ENCODE peak calls at places on chromosomes 11 and 22, in six cellular contexts. One of them, this sample, is unnamed.

GRCh38 chr22:40485813-40486610 is 115.6 kb downstream of the SGSM3 start:
- DNase-seq in osteoblast: peak
- DNase-seq in IMR-90: peak
- DNase-seq in body of pancreas: no peak
- DNase-seq in brain microvascular endothelial cell: no peak
- DNase-seq in right atrium auricular region: no peak
- DNase-seq in this sample: no peak

GRCh38 chr11:69110451-69110850 is 45.3 kb upstream of the SMIM38 start:
- DNase-seq in osteoblast: no peak
- DNase-seq in IMR-90: no peak
- DNase-seq in body of pancreas: no peak
- DNase-seq in brain microvascular endothelial cell: no peak
- DNase-seq in right atrium auricular region: no peak
- DNase-seq in this sample: no peak

GRCh38 chr22:21768435-21768834 is 32.8 kb upstream of the YPEL1 start:
- DNase-seq in osteoblast: no peak
- DNase-seq in IMR-90: no peak
- DNase-seq in body of pancreas: no peak
- DNase-seq in brain microvascular endothelial cell: no peak
- DNase-seq in right atrium auricular region: no peak
- DNase-seq in this sample: no peak

GRCh38 chr11:58927393-58928081 is 11.8 kb upstream of the GLYATL1 start:
- DNase-seq in osteoblast: peak
- DNase-seq in IMR-90: peak
- DNase-seq in body of pancreas: peak
- DNase-seq in brain microvascular endothelial cell: no peak
- DNase-seq in right atrium auricular region: no peak
- DNase-seq in this sample: no peak

GRCh38 chr22:49027122-49027670 is 800.5 kb downstream of the BRD1 start:
- DNase-seq in osteoblast: peak
- DNase-seq in IMR-90: no peak
- DNase-seq in body of pancreas: no peak
- DNase-seq in brain microvascular endothelial cell: no peak
- DNase-seq in right atrium auricular region: no peak
- DNase-seq in this sample: no peak

GRCh38 chr11:68329993-68330699 is 17.8 kb downstream of the LRP5 start:
- DNase-seq in osteoblast: peak
- DNase-seq in IMR-90: peak
- DNase-seq in body of pancreas: no peak
- DNase-seq in brain microvascular endothelial cell: peak
- DNase-seq in right atrium auricular region: no peak
- DNase-seq in this sample: no peak

GRCh38 chr22:45009881-45010531 is at the start of gene PHF21B:
- DNase-seq in osteoblast: peak
- DNase-seq in IMR-90: peak
- DNase-seq in body of pancreas: no peak
- DNase-seq in brain microvascular endothelial cell: no peak
- DNase-seq in right atrium auricular region: no peak
- DNase-seq in this sample: no peak

GRCh38 chr11:108618529-108618928 is 25.0 kb upstream of the EXPH5 start:
- DNase-seq in osteoblast: no peak
- DNase-seq in IMR-90: no peak
- DNase-seq in body of pancreas: no peak
- DNase-seq in brain microvascular endothelial cell: no peak
- DNase-seq in right atrium auricular region: no peak
- DNase-seq in this sample: no peak

GRCh38 chr11:45324459-45324858 is 38.3 kb upstream of the SYT13 start:
- DNase-seq in osteoblast: no peak
- DNase-seq in IMR-90: no peak
- DNase-seq in body of pancreas: no peak
- DNase-seq in brain microvascular endothelial cell: no peak
- DNase-seq in right atrium auricular region: peak
- DNase-seq in this sample: no peak

GRCh38 chr22:39663751-39664150 is 93.2 kb downstream of the CACNA1I start:
- DNase-seq in osteoblast: no peak
- DNase-seq in IMR-90: no peak
- DNase-seq in body of pancreas: no peak
- DNase-seq in brain microvascular endothelial cell: no peak
- DNase-seq in right atrium auricular region: no peak
- DNase-seq in this sample: no peak

GRCh38 chr11:84671325-84672019 is 955.7 kb downstream of the DLG2 start:
- DNase-seq in osteoblast: no peak
- DNase-seq in IMR-90: no peak
- DNase-seq in body of pancreas: no peak
- DNase-seq in brain microvascular endothelial cell: no peak
- DNase-seq in right atrium auricular region: no peak
- DNase-seq in this sample: no peak

GRCh38 chr11:24872912-24873311 is 376.1 kb downstream of the LUZP2 start:
- DNase-seq in osteoblast: no peak
- DNase-seq in IMR-90: no peak
- DNase-seq in body of pancreas: no peak
- DNase-seq in brain microvascular endothelial cell: no peak
- DNase-seq in right atrium auricular region: no peak
- DNase-seq in this sample: no peak

GRCh38 chr11:78656984-78657383 is 82.3 kb upstream of the NARS2 start:
- DNase-seq in osteoblast: no peak
- DNase-seq in IMR-90: no peak
- DNase-seq in body of pancreas: no peak
- DNase-seq in brain microvascular endothelial cell: no peak
- DNase-seq in right atrium auricular region: peak
- DNase-seq in this sample: no peak

DNA sequence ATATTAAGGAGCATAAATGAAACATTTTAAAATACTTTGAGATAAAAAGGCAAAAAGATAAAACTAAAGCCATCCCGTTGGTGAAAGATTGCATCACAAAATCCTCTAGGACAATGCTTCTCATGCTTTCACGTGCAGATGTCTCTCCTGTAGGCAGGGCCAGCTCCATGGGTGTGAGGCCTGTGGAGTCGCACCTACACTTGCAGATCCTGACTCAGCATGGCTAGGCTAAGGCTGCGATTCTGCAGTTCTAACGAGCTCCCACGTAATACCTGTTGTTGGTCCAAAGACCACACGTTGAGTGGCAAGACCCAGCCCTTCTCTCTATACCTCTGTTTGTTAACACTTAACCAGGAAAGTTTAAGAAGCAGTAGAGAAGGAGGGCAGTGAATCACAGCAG is 62.1 kb upstream of the CAPRIN1 start:
- DNase-seq in osteoblast: no peak
- DNase-seq in IMR-90: no peak
- DNase-seq in body of pancreas: no peak
- DNase-seq in brain microvascular endothelial cell: no peak
- DNase-seq in right atrium auricular region: no peak
- DNase-seq in this sample: no peak
- H3K27ac ChIP-seq in osteoblast: no peak
- H3K27ac ChIP-seq in IMR-90: no peak
- H3K27ac ChIP-seq in body of pancreas: no peak
- H3K27ac ChIP-seq in brain microvascular endothelial cell: no peak
- H3K27ac ChIP-seq in right atrium auricular region: no peak
- H3K27ac ChIP-seq in this sample: no peak

GRCh38 chr22:38247713-38248112 is 25.1 kb downstream of the TMEM184B start:
- DNase-seq in osteoblast: peak
- DNase-seq in IMR-90: no peak
- DNase-seq in body of pancreas: no peak
- DNase-seq in brain microvascular endothelial cell: no peak
- DNase-seq in right atrium auricular region: no peak
- DNase-seq in this sample: no peak
- H3K27ac ChIP-seq in osteoblast: no peak
- H3K27ac ChIP-seq in IMR-90: no peak
- H3K27ac ChIP-seq in body of pancreas: no peak
- H3K27ac ChIP-seq in brain microvascular endothelial cell: no peak
- H3K27ac ChIP-seq in right atrium auricular region: peak
- H3K27ac ChIP-seq in this sample: no peak

GRCh38 chr11:34602245-34602644 is 18.6 kb upstream of the EHF start:
- DNase-seq in osteoblast: no peak
- DNase-seq in IMR-90: no peak
- DNase-seq in body of pancreas: peak
- DNase-seq in brain microvascular endothelial cell: no peak
- DNase-seq in right atrium auricular region: no peak
- DNase-seq in this sample: no peak

GRCh38 chr11:34604216-34604615 is 16.7 kb upstream of the EHF start:
- DNase-seq in osteoblast: no peak
- DNase-seq in IMR-90: no peak
- DNase-seq in body of pancreas: no peak
- DNase-seq in brain microvascular endothelial cell: no peak
- DNase-seq in right atrium auricular region: no peak
- DNase-seq in this sample: no peak

GRCh38 chr11:34601609-34602008 is 19.3 kb upstream of the EHF start:
- DNase-seq in osteoblast: no peak
- DNase-seq in IMR-90: no peak
- DNase-seq in body of pancreas: no peak
- DNase-seq in brain microvascular endothelial cell: no peak
- DNase-seq in right atrium auricular region: no peak
- DNase-seq in this sample: no peak

GRCh38 chr11:34604909-34605308 is 16.0 kb upstream of the EHF start:
- DNase-seq in osteoblast: no peak
- DNase-seq in IMR-90: no peak
- DNase-seq in body of pancreas: no peak
- DNase-seq in brain microvascular endothelial cell: no peak
- DNase-seq in right atrium auricular region: no peak
- DNase-seq in this sample: no peak

GRCh38 chr11:34603129-34604001 is 17.5 kb upstream of the EHF start:
- DNase-seq in osteoblast: no peak
- DNase-seq in IMR-90: no peak
- DNase-seq in body of pancreas: no peak
- DNase-seq in brain microvascular endothelial cell: no peak
- DNase-seq in right atrium auricular region: no peak
- DNase-seq in this sample: no peak
- H3K27ac ChIP-seq in osteoblast: no peak
- H3K27ac ChIP-seq in IMR-90: no peak
- H3K27ac ChIP-seq in body of pancreas: peak
- H3K27ac ChIP-seq in brain microvascular endothelial cell: no peak
- H3K27ac ChIP-seq in right atrium auricular region: no peak
- H3K27ac ChIP-seq in this sample: no peak

DNA sequence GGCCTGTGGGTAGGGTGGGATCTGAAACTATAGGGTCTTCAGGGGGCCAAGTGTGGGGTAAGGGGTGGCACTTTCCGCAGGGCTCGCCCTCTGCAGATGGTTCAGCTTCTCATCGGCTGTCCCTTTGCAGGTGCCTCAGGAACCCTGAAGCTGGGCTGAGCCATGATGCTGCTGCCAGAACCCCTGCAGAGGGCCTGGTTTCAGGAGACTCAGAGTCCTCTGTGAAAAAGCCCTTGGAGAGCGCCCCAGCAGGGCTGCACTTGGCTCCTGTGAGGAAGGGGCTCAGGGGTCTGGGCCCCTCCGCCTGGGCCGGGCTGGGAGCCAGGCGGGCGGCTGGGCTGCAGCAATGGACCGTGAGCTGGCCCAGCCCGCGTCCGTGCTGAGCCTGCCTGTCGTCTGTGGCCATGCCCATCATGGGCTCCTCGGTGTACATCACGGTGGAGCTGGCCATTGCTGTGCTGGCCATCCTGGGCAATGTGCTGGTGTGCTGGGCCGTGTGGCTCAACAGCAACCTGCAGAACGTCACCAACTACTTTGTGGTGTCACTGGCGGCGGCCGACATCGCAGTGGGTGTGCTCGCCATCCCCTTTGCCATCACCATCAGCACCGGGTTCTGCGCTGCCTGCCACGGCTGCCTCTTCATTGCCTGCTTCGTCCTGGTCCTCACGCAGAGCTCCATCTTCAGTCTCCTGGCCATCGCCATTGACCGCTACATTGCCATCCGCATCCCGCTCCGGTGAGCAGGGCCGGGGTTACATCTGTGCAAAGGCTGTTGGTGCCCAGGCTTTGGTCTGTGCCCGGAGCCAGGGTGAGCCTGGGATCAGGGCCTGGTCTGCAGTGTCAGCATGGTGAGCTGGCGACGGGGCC is 5.8 kb downstream of the ADORA2A start:
- DNase-seq in osteoblast: peak
- DNase-seq in IMR-90: no peak
- DNase-seq in body of pancreas: no peak
- DNase-seq in brain microvascular endothelial cell: no peak
- DNase-seq in right atrium auricular region: no peak
- DNase-seq in this sample: peak
- H3K27ac ChIP-seq in osteoblast: no peak
- H3K27ac ChIP-seq in IMR-90: no peak
- H3K27ac ChIP-seq in body of pancreas: no peak
- H3K27ac ChIP-seq in brain microvascular endothelial cell: no peak
- H3K27ac ChIP-seq in right atrium auricular region: peak
- H3K27ac ChIP-seq in this sample: peak

GRCh38 chr11:94303884-94304459 is 408 bp upstream of the IZUMO1R start:
- DNase-seq in osteoblast: no peak
- DNase-seq in IMR-90: no peak
- DNase-seq in body of pancreas: no peak
- DNase-seq in brain microvascular endothelial cell: no peak
- DNase-seq in right atrium auricular region: no peak
- DNase-seq in this sample: no peak
- H3K27ac ChIP-seq in osteoblast: no peak
- H3K27ac ChIP-seq in IMR-90: no peak
- H3K27ac ChIP-seq in body of pancreas: no peak
- H3K27ac ChIP-seq in brain microvascular endothelial cell: no peak
- H3K27ac ChIP-seq in right atrium auricular region: peak
- H3K27ac ChIP-seq in this sample: no peak